ENCODE peak calls at places on chromosomes 3 and 15, in ten cellular contexts. K, S, R, Y, L, U, I, P, O and X are unnamed samples.

GRCh38 chr3:20683912-20684311 is 497.9 kb upstream of the SGO1 start:
- DNase-seq in K (peak), S (no peak), R (no peak), Y (no peak), L (no peak), U (peak), I (no peak), P (no peak), O (no peak), X (no peak)

GRCh38 chr3:197795200-197795599 is 4.1 kb downstream of the LRCH3 start:
- DNase-seq in K (peak), S (no peak), R (no peak), Y (no peak), L (no peak), U (no peak), I (no peak), P (peak), O (no peak), X (no peak)

GRCh38 chr3:120177907-120178306 is 83.7 kb upstream of the GSK3B start:
- DNase-seq in K (no peak), S (no peak), R (no peak), Y (no peak), L (no peak), U (no peak), I (no peak), P (peak), O (no peak), X (no peak)

GRCh38 chr3:26963356-26963742 is 340.8 kb downstream of the LRRC3B start:
- DNase-seq in K (no peak), S (no peak), R (no peak), Y (no peak), L (no peak), U (no peak), I (no peak), P (no peak), O (no peak), X (no peak)

GRCh38 chr3:72663429-72663828 is 184.8 kb downstream of the SHQ1 start:
- DNase-seq in K (no peak), S (no peak), R (no peak), Y (no peak), L (no peak), U (no peak), I (no peak), P (no peak), O (no peak), X (no peak)

GRCh38 chr15:44102675-44103254 is 92.3 kb downstream of the FRMD5 start:
- DNase-seq in K (peak), S (no peak), R (peak), Y (peak), L (no peak), U (no peak), I (no peak), P (peak), O (no peak), X (no peak)

GRCh38 chr3:188220988-188221818 is 67.2 kb downstream of the LPP start:
- DNase-seq in K (peak), S (no peak), R (no peak), Y (peak), L (no peak), U (peak), I (no peak), P (no peak), O (peak), X (peak)

GRCh38 chr3:126345231-126345630 is 12.0 kb downstream of the KLF15 start:
- DNase-seq in K (no peak), S (no peak), R (no peak), Y (no peak), L (no peak), U (no peak), I (no peak), P (no peak), O (no peak), X (no peak)

GRCh38 chr15:63379492-63380150 is 2.0 kb downstream of the CA12 start:
- DNase-seq in K (no peak), S (no peak), R (no peak), Y (no peak), L (no peak), U (no peak), I (no peak), P (no peak), O (no peak), X (no peak)

DNA sequence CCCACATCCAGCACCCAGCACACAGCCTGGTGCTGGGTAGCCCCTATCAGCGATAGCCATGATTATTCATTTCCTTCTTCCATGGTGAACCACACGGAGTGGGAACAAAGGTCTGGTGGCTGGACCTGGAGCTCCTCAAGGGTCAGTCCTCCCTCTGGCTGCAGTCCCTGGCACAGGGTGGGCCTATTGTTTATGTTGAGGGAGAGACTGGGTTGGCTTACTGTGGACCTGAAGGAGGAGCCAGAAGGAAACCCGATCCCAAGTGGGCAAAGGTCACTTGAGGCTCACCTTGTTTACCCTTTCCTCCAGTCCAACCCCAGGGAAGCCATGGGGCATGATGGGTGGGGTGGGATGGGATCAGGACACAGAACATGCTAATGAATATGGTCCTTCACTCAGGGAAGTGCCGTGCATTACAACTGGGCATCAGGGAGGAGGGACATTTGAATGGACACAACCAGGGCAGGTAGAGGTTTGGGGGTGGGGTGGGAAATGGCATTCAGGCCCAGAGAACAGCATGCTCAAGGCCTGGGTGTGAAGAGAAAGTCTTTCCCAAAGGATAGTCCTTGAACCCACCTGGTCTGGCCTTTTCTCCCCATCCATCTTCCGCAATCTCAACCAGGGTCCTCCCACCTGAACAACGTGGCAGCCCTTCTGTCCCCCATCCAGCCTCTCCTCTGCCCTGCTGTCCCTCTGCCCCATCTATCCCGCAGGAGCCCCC is 1.4 kb upstream of the PRKCD start:
- DNase-seq in K (no peak), S (no peak), R (no peak), Y (no peak), L (no peak), U (no peak), I (no peak), P (no peak), O (no peak), X (no peak)
- TF ChIP-seq POLR2A in K (no peak), S (no peak), R (no peak), Y (no peak), L (no peak), U (no peak), I (no peak), P (no peak), O (no peak), X (no peak)

GRCh38 chr15:40441012-40441735 is 421 bp downstream of the BAHD1 start:
- DNase-seq in K (no peak), S (no peak), R (no peak), Y (no peak), L (no peak), U (no peak), I (no peak), P (no peak), O (no peak), X (no peak)

GRCh38 chr15:40441736-40442531 is 1.2 kb downstream of the BAHD1 start:
- DNase-seq in K (no peak), S (no peak), R (no peak), Y (peak), L (no peak), U (no peak), I (no peak), P (no peak), O (peak), X (no peak)

GRCh38 chr15:40439461-40440299 is 1.1 kb upstream of the BAHD1 start:
- DNase-seq in K (peak), S (no peak), R (peak), Y (peak), L (no peak), U (no peak), I (no peak), P (peak), O (peak), X (no peak)

GRCh38 chr15:40438712-40439111 is 2.0 kb upstream of the BAHD1 start:
- DNase-seq in K (no peak), S (no peak), R (no peak), Y (peak), L (no peak), U (no peak), I (no peak), P (no peak), O (no peak), X (no peak)

DNA sequence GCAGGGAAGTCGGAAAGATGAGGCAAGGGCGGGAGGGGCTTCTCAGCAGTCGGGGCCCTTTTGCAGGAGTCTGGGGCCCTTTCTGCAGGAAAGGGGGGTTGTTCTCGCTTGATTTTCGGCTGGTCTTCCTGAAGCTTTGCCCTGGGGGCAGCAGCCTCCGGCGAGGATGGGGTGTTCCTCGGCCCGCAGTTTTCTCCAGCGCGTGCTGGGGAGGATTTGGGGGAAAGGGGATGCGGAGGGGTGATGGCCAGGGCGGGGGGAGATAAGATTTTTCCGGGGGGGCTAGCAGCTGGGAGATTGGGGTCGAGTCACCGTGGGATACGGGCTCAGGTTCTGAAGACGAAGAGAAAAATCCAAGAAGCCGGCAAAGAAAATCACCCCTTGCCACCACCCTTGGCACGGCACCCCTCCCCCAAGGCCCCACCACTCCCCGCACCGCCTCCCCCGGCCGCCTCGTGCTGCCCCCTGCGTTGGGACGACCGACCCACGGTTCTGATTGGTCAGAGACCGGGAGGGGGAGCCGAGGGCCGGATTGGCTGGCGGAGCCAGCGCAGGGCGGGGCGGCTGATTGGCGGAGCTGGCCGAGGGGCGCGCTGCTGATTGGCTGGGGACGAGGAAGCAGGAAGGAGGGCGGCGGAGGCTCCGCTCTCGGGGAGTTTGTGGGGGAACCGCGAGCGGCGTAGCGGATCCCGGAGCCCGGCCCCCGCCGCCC is at the start of gene BAHD1:
- DNase-seq in K (peak), S (peak), R (peak), Y (peak), L (peak), U (peak), I (peak), P (peak), O (peak), X (peak)
- TF ChIP-seq POLR2A in K (no peak), S (no peak), R (no peak), Y (peak), L (no peak), U (no peak), I (peak), P (peak), O (no peak), X (peak)

GRCh38 chr3:152205097-152205593 is 63.6 kb upstream of the MBNL1 start:
- DNase-seq in K (no peak), S (no peak), R (no peak), Y (no peak), L (no peak), U (no peak), I (no peak), P (no peak), O (no peak), X (no peak)
- TF ChIP-seq POLR2A in K (no peak), S (no peak), R (no peak), Y (no peak), L (no peak), U (no peak), I (no peak), P (no peak), O (no peak), X (no peak)

GRCh38 chr15:67079361-67079760 is 14.0 kb downstream of the SMAD3 start:
- DNase-seq in K (peak), S (no peak), R (no peak), Y (no peak), L (no peak), U (no peak), I (no peak), P (no peak), O (no peak), X (no peak)

GRCh38 chr15:67082007-67082536 is 16.7 kb downstream of the SMAD3 start:
- DNase-seq in K (no peak), S (no peak), R (no peak), Y (no peak), L (no peak), U (no peak), I (no peak), P (no peak), O (no peak), X (peak)

GRCh38 chr15:67080118-67080899 is 14.9 kb downstream of the SMAD3 start:
- DNase-seq in K (peak), S (no peak), R (peak), Y (peak), L (no peak), U (no peak), I (no peak), P (no peak), O (peak), X (peak)

GRCh38 chr15:67083135-67083766 is 17.8 kb downstream of the SMAD3 start:
- DNase-seq in K (peak), S (no peak), R (no peak), Y (no peak), L (no peak), U (no peak), I (no peak), P (no peak), O (no peak), X (no peak)

GRCh38 chr15:67080900-67081431 is 15.6 kb downstream of the SMAD3 start:
- DNase-seq in K (peak), S (no peak), R (no peak), Y (no peak), L (peak), U (peak), I (no peak), P (no peak), O (peak), X (peak)
- TF ChIP-seq POLR2A in K (no peak), S (no peak), R (no peak), Y (no peak), L (peak), U (no peak), I (peak), P (no peak), O (no peak), X (peak)

DNA sequence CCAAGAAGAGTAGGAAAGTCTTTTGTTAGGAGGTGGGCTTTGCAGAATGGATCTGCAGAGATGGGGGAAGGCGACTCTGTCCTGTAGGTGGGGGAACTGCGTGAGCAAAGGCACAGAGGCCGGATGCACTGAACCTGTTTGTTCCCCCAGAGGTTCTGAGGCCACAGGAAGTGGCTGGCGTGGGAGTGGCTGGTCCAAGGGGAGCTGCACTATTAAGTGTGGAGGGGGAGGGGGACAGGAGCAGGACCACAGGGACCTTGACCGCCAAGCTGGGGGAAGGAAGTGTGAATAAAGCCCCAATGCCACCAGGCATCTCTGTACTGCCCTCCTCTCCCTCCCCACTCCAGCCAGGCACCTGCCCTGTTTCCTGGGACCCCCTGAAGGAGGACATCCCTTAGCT is 51.8 kb downstream of the CYP11A1 start:
- DNase-seq in K (no peak), S (no peak), R (no peak), Y (no peak), L (peak), U (no peak), I (peak), P (no peak), O (no peak), X (no peak)
- TF ChIP-seq POLR2A in K (no peak), S (no peak), R (no peak), Y (no peak), L (no peak), U (no peak), I (no peak), P (no peak), O (no peak), X (no peak)

GRCh38 chr3:186806173-186807055 is at the start of gene RFC4:
- DNase-seq in K (peak), S (no peak), R (peak), Y (peak), L (peak), U (peak), I (peak), P (peak), O (peak), X (peak)
- TF ChIP-seq POLR2A in K (no peak), S (no peak), R (peak), Y (peak), L (peak), U (peak), I (peak), P (peak), O (no peak), X (peak)

GRCh38 chr3:128524374-128525299 is 31.6 kb upstream of the GATA2 start:
- DNase-seq in K (no peak), S (no peak), R (no peak), Y (no peak), L (no peak), U (no peak), I (no peak), P (no peak), O (no peak), X (no peak)
- TF ChIP-seq POLR2A in K (no peak), S (no peak), R (no peak), Y (no peak), L (no peak), U (no peak), I (no peak), P (no peak), O (no peak), X (no peak)

DNA sequence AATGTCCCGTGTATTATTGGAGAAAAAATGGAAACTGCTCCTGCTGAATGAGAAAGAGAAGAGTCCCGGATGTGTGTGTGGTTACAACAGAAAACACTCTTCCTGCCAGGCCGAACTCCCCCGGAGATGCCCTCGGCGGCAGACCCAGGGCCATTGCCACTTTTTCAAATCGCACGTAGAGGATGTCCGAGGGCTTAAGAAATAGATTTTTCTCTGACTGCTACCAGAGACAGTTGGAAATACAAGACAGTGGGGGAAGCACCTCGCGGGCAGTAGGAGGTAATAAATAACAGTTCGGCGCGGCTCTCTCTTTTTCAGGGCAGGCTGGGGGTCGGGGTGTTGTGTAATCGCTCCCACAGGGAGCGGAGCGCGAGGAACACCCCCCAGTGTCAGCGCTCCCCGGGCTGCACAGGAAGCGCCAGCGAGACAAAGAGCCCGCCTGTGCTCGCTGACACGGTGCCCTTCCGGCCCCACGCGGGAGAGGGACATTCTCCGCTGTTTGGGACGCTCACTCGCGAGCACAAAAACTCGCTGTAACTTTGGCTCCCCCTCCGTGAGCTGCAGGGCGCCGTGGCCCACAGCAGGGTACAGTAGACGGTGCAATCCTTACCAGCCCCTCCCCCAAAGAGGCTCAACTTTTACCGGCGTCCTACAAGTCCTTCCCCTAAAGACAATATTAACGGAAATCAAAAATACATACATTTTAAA is 1.1 kb downstream of the VGLL4 start:
- DNase-seq in K (peak), S (no peak), R (peak), Y (peak), L (no peak), U (peak), I (peak), P (peak), O (peak), X (peak)
- TF ChIP-seq POLR2A in K (peak), S (no peak), R (peak), Y (peak), L (peak), U (no peak), I (peak), P (peak), O (no peak), X (peak)

GRCh38 chr15:70852501-70853269 is 1.3 kb downstream of the LARP6 start:
- DNase-seq in K (peak), S (no peak), R (no peak), Y (no peak), L (no peak), U (no peak), I (no peak), P (peak), O (no peak), X (no peak)

GRCh38 chr15:70853270-70853854 is 595 bp downstream of the LARP6 start:
- DNase-seq in K (peak), S (no peak), R (peak), Y (peak), L (peak), U (no peak), I (no peak), P (peak), O (peak), X (no peak)

GRCh38 chr15:70855764-70856163 is 1.8 kb upstream of the LARP6 start:
- DNase-seq in K (peak), S (no peak), R (no peak), Y (no peak), L (peak), U (no peak), I (no peak), P (peak), O (no peak), X (no peak)

GRCh38 chr15:70854669-70854976 is 666 bp upstream of the LARP6 start:
- DNase-seq in K (peak), S (no peak), R (no peak), Y (no peak), L (no peak), U (no peak), I (no peak), P (peak), O (no peak), X (no peak)

DNA sequence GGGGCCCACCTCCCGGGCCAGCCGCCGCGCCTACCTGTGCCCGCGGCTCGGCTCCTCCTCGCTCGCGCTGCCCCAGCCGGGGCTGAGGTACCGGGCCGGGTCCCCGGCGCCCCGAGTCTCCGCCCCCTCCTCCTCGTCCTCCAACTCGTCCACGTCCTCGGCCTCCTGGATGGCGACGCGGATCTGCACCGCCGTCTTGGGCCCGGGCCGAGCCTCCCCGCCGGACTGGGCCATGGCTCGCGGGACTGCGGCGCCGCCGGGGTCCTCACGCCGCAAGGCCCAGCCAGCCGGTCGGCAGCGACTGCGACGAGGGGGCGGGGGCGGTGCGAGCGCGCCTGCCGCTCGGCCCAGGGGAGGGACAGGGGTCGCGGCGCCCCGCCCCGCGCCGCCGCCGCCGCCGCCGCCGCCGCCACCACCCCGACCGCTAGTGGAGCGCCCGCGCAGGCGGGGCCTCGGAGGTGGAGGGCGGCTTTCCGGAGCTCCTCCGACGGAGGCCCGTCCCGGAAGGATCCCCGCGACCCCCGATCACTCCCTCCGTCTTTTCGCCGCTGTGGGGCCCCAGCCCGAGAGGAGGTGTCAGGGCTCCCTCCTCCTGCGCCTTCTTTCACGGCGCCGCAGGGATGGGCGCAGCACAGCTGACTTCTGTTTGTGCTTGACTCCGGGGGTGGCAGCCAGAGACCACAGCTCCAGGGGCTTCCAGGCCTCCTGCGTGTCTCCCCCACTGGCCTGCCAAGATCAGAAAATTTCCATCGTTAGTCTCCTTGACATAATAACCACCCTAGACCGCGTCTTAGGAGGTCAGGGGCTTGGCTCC is at the start of gene LARP6:
- DNase-seq in K (peak), S (no peak), R (peak), Y (peak), L (peak), U (peak), I (peak), P (peak), O (peak), X (no peak)
- TF ChIP-seq POLR2A in K (peak), S (no peak), R (no peak), Y (peak), L (no peak), U (no peak), I (no peak), P (peak), O (peak), X (peak)